ENCODE peak calls at places on chromosomes 7 and 10, in seven cellular contexts. One of them, this sample, is unnamed.

GRCh38 chr7:149883049-149883439 is 9.3 kb downstream of the ATP6V0E2 start:
- DNase-seq in A549: no peak
- DNase-seq in GM12878: no peak
- DNase-seq in K562: no peak
- DNase-seq in SK-N-SH: no peak
- DNase-seq in H1: no peak
- DNase-seq in HepG2: no peak
- DNase-seq in this sample: no peak

GRCh38 chr7:90599892-90600555 is 3.9 kb downstream of the CDK14 start:
- DNase-seq in A549: no peak
- DNase-seq in GM12878: no peak
- DNase-seq in K562: no peak
- DNase-seq in SK-N-SH: peak
- DNase-seq in H1: no peak
- DNase-seq in HepG2: no peak
- DNase-seq in this sample: peak

GRCh38 chr7:21507627-21508343 is 35.1 kb upstream of the DNAH11 start:
- DNase-seq in A549: no peak
- DNase-seq in GM12878: no peak
- DNase-seq in K562: peak
- DNase-seq in SK-N-SH: peak
- DNase-seq in H1: peak
- DNase-seq in HepG2: peak
- DNase-seq in this sample: peak

GRCh38 chr7:146956323-146956722 is 839.7 kb downstream of the CNTNAP2 start:
- DNase-seq in A549: no peak
- DNase-seq in GM12878: no peak
- DNase-seq in K562: no peak
- DNase-seq in SK-N-SH: no peak
- DNase-seq in H1: no peak
- DNase-seq in HepG2: no peak
- DNase-seq in this sample: no peak

GRCh38 chr7:38934536-38934935 is 25.5 kb upstream of the VPS41 start:
- DNase-seq in A549: no peak
- DNase-seq in GM12878: no peak
- DNase-seq in K562: no peak
- DNase-seq in SK-N-SH: no peak
- DNase-seq in H1: no peak
- DNase-seq in HepG2: no peak
- DNase-seq in this sample: no peak

GRCh38 chr10:129642427-129642826 is 175.4 kb downstream of the MGMT start:
- DNase-seq in A549: no peak
- DNase-seq in GM12878: no peak
- DNase-seq in K562: no peak
- DNase-seq in SK-N-SH: no peak
- DNase-seq in H1: no peak
- DNase-seq in HepG2: peak
- DNase-seq in this sample: no peak

GRCh38 chr10:89151857-89152256 is 55.3 kb downstream of the CH25H start:
- DNase-seq in A549: no peak
- DNase-seq in GM12878: no peak
- DNase-seq in K562: no peak
- DNase-seq in SK-N-SH: no peak
- DNase-seq in H1: no peak
- DNase-seq in HepG2: no peak
- DNase-seq in this sample: peak

GRCh38 chr7:16792299-16792698 is 12.5 kb downstream of the AGR2 start:
- DNase-seq in A549: no peak
- DNase-seq in GM12878: no peak
- DNase-seq in K562: no peak
- DNase-seq in SK-N-SH: no peak
- DNase-seq in H1: no peak
- DNase-seq in HepG2: no peak
- DNase-seq in this sample: no peak

GRCh38 chr7:123770378-123770777 is 21.6 kb upstream of the WASL start:
- DNase-seq in A549: peak
- DNase-seq in GM12878: no peak
- DNase-seq in K562: no peak
- DNase-seq in SK-N-SH: no peak
- DNase-seq in H1: no peak
- DNase-seq in HepG2: peak
- DNase-seq in this sample: no peak

GRCh38 chr7:48035967-48036478 is 680 bp downstream of the C7orf57 start:
- DNase-seq in A549: no peak
- DNase-seq in GM12878: no peak
- DNase-seq in K562: no peak
- DNase-seq in SK-N-SH: peak
- DNase-seq in H1: no peak
- DNase-seq in HepG2: no peak
- DNase-seq in this sample: peak

GRCh38 chr7:134175724-134176350 is 48.7 kb downstream of the LRGUK start:
- DNase-seq in A549: no peak
- DNase-seq in GM12878: no peak
- DNase-seq in K562: no peak
- DNase-seq in SK-N-SH: no peak
- DNase-seq in H1: no peak
- DNase-seq in HepG2: no peak
- DNase-seq in this sample: no peak

GRCh38 chr10:25257646-25258045 is 82.8 kb downstream of the GPR158 start:
- DNase-seq in A549: no peak
- DNase-seq in GM12878: no peak
- DNase-seq in K562: no peak
- DNase-seq in SK-N-SH: no peak
- DNase-seq in H1: no peak
- DNase-seq in HepG2: no peak
- DNase-seq in this sample: no peak

GRCh38 chr10:50740351-50740688 is 584 bp downstream of the ASAH2B start:
- DNase-seq in A549: peak
- DNase-seq in GM12878: peak
- DNase-seq in K562: no peak
- DNase-seq in SK-N-SH: no peak
- DNase-seq in H1: no peak
- DNase-seq in HepG2: peak
- DNase-seq in this sample: peak

GRCh38 chr7:92794386-92794785 is 42.0 kb downstream of the CDK6 start:
- DNase-seq in A549: no peak
- DNase-seq in GM12878: no peak
- DNase-seq in K562: no peak
- DNase-seq in SK-N-SH: no peak
- DNase-seq in H1: no peak
- DNase-seq in HepG2: no peak
- DNase-seq in this sample: no peak

GRCh38 chr10:12854988-12855387 is 146.5 kb downstream of the CCDC3 start:
- DNase-seq in A549: no peak
- DNase-seq in GM12878: no peak
- DNase-seq in K562: no peak
- DNase-seq in SK-N-SH: no peak
- DNase-seq in H1: no peak
- DNase-seq in HepG2: no peak
- DNase-seq in this sample: no peak
- TF ChIP-seq RFX5 in A549: no peak
- TF ChIP-seq RFX5 in GM12878: no peak
- TF ChIP-seq RFX5 in K562: no peak
- TF ChIP-seq RFX5 in SK-N-SH: no peak
- TF ChIP-seq RFX5 in H1: no peak
- TF ChIP-seq RFX5 in HepG2: no peak
- TF ChIP-seq RFX5 in this sample: no peak

GRCh38 chr7:7261863-7262262 is 79.5 kb downstream of the C1GALT1 start:
- DNase-seq in A549: no peak
- DNase-seq in GM12878: no peak
- DNase-seq in K562: no peak
- DNase-seq in SK-N-SH: no peak
- DNase-seq in H1: no peak
- DNase-seq in HepG2: no peak
- DNase-seq in this sample: no peak
- TF ChIP-seq RFX5 in A549: no peak
- TF ChIP-seq RFX5 in GM12878: no peak
- TF ChIP-seq RFX5 in K562: no peak
- TF ChIP-seq RFX5 in SK-N-SH: no peak
- TF ChIP-seq RFX5 in H1: no peak
- TF ChIP-seq RFX5 in HepG2: no peak
- TF ChIP-seq RFX5 in this sample: no peak

GRCh38 chr7:158651968-158652555 is 52.5 kb downstream of the NCAPG2 start:
- DNase-seq in A549: no peak
- DNase-seq in GM12878: no peak
- DNase-seq in K562: no peak
- DNase-seq in SK-N-SH: no peak
- DNase-seq in H1: no peak
- DNase-seq in HepG2: no peak
- DNase-seq in this sample: no peak
- TF ChIP-seq RFX5 in A549: no peak
- TF ChIP-seq RFX5 in GM12878: no peak
- TF ChIP-seq RFX5 in K562: no peak
- TF ChIP-seq RFX5 in SK-N-SH: no peak
- TF ChIP-seq RFX5 in H1: no peak
- TF ChIP-seq RFX5 in HepG2: no peak
- TF ChIP-seq RFX5 in this sample: no peak

DNA sequence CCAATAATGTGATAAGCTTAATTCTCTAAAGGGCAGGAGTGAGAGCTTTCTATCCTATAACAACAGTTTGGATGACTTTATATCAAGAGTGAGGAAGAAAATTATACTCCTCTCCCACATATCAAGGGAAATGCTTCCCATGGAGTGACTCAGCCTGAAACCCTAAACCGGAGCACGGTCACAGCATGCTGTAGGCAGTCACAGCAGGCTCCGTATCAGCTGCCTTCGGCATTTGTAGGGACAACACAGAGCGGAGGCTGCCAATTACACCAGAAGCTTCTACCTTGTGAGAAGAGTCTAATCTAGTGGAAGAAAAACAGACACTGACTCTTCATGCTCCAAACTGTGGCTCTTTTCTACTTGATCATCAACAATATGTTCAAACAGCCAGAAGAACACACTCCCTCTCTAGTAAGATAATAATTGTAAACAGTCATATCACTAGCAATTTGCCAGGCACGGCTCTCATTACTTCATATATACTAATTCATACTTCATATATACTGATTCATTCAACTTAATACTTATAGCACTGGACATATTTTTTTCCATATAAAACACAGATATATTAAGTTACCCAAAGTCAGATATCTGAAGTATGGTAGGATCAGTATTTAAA is 65.9 kb downstream of the DGKB start:
- DNase-seq in A549: no peak
- DNase-seq in GM12878: no peak
- DNase-seq in K562: no peak
- DNase-seq in SK-N-SH: no peak
- DNase-seq in H1: peak
- DNase-seq in HepG2: no peak
- DNase-seq in this sample: peak
- TF ChIP-seq RFX5 in A549: no peak
- TF ChIP-seq RFX5 in GM12878: no peak
- TF ChIP-seq RFX5 in K562: no peak
- TF ChIP-seq RFX5 in SK-N-SH: no peak
- TF ChIP-seq RFX5 in H1: no peak
- TF ChIP-seq RFX5 in HepG2: no peak
- TF ChIP-seq RFX5 in this sample: no peak

GRCh38 chr10:102261196-102261595 is 15.9 kb downstream of the GBF1 start:
- DNase-seq in A549: no peak
- DNase-seq in GM12878: no peak
- DNase-seq in K562: no peak
- DNase-seq in SK-N-SH: no peak
- DNase-seq in H1: no peak
- DNase-seq in HepG2: no peak
- DNase-seq in this sample: no peak
- TF ChIP-seq RFX5 in A549: no peak
- TF ChIP-seq RFX5 in GM12878: no peak
- TF ChIP-seq RFX5 in K562: no peak
- TF ChIP-seq RFX5 in SK-N-SH: no peak
- TF ChIP-seq RFX5 in H1: no peak
- TF ChIP-seq RFX5 in HepG2: no peak
- TF ChIP-seq RFX5 in this sample: no peak

GRCh38 chr7:5766321-5766761 is 15.1 kb downstream of the RNF216 start:
- DNase-seq in A549: no peak
- DNase-seq in GM12878: no peak
- DNase-seq in K562: no peak
- DNase-seq in SK-N-SH: no peak
- DNase-seq in H1: no peak
- DNase-seq in HepG2: no peak
- DNase-seq in this sample: peak
- TF ChIP-seq RFX5 in A549: no peak
- TF ChIP-seq RFX5 in GM12878: no peak
- TF ChIP-seq RFX5 in K562: no peak
- TF ChIP-seq RFX5 in SK-N-SH: no peak
- TF ChIP-seq RFX5 in H1: no peak
- TF ChIP-seq RFX5 in HepG2: no peak
- TF ChIP-seq RFX5 in this sample: no peak

GRCh38 chr10:14024349-14025202 is 306.1 kb downstream of the FRMD4A start:
- DNase-seq in A549: no peak
- DNase-seq in GM12878: no peak
- DNase-seq in K562: no peak
- DNase-seq in SK-N-SH: no peak
- DNase-seq in H1: no peak
- DNase-seq in HepG2: no peak
- DNase-seq in this sample: no peak
- TF ChIP-seq RFX5 in A549: no peak
- TF ChIP-seq RFX5 in GM12878: no peak
- TF ChIP-seq RFX5 in K562: no peak
- TF ChIP-seq RFX5 in SK-N-SH: no peak
- TF ChIP-seq RFX5 in H1: no peak
- TF ChIP-seq RFX5 in HepG2: no peak
- TF ChIP-seq RFX5 in this sample: no peak

This sample was measured in IMR-90.